ENCODE peak calls at places on chromosomes 12 and 14, in five cellular contexts. N, M, K, O and Y are unnamed samples. For H3K27me3, the result is how much of the 10 kb centered on the place peaks cover.

GRCh38 chr12:123660328-123660727 is 10.6 kb upstream of the TCTN2 start:
- DNase-seq in N (no peak), O (no peak), M (no peak), K (no peak), Y (no peak)

GRCh38 chr12:81797100-81797499 is 38.0 kb upstream of the PPFIA2 start:
- DNase-seq in N (no peak), K (no peak), O (peak), M (no peak), Y (no peak)

GRCh38 chr14:48973136-48973535 is 613.0 kb downstream of the RPS29 start:
- DNase-seq in K (no peak), M (no peak), N (no peak), O (no peak), Y (no peak)

GRCh38 chr14:92670967-92671366 is 77.5 kb downstream of the LGMN start:
- DNase-seq in N (no peak), K (no peak), M (no peak), O (no peak), Y (no peak)

GRCh38 chr12:8057839-8058238 is 8.3 kb downstream of the C3AR1 start:
- DNase-seq in M (no peak), O (no peak), K (no peak), N (no peak), Y (no peak)

GRCh38 chr12:94290353-94290752 is 142.0 kb downstream of the PLXNC1 start:
- DNase-seq in M (no peak), K (no peak), O (peak), N (no peak), Y (no peak)

GRCh38 chr12:105294886-105295479 is 35.5 kb upstream of the C12orf75 start:
- DNase-seq in N (no peak), K (no peak), O (no peak), M (no peak), Y (no peak)

GRCh38 chr12:24861751-24862575 is 86.9 kb downstream of the BCAT1 start:
- DNase-seq in N (peak), M (no peak), K (no peak), O (no peak), Y (no peak)

GRCh38 chr14:85093631-85094330 is 436.2 kb upstream of the FLRT2 start:
- DNase-seq in O (no peak), M (no peak), K (no peak), N (no peak), Y (no peak)

GRCh38 chr12:108231909-108232434 is 102.9 kb downstream of the WSCD2 start:
- DNase-seq in O (no peak), K (no peak), M (no peak), N (no peak), Y (no peak)

GRCh38 chr12:99267038-99267437 is 380.5 kb upstream of the GARIN6 start:
- DNase-seq in M (no peak), O (no peak), N (no peak), K (no peak), Y (no peak)

GRCh38 chr14:100615736-100616695 is 28.8 kb upstream of the BEGAIN start:
- DNase-seq in N (no peak), M (no peak), O (peak), K (no peak), Y (no peak)

GRCh38 chr12:9762369-9762768 is 1.7 kb upstream of the CD69 start:
- DNase-seq in O (no peak), K (no peak), N (no peak), M (no peak), Y (no peak)

GRCh38 chr12:9760699-9761406 is at the start of gene CD69:
- DNase-seq in N (no peak), O (no peak), K (no peak), M (no peak), Y (no peak)

GRCh38 chr12:9763025-9763424 is 2.3 kb upstream of the CD69 start:
- DNase-seq in O (no peak), K (no peak), N (no peak), M (no peak), Y (no peak)

GRCh38 chr12:9759680-9760592 is 765 bp downstream of the CD69 start:
- DNase-seq in O (no peak), M (no peak), K (no peak), N (no peak), Y (no peak)

GRCh38 chr12:9761407-9761736 is 671 bp upstream of the CD69 start:
- DNase-seq in O (no peak), K (no peak), M (no peak), N (no peak), Y (no peak)
- H3K4me3 ChIP-seq in O (no peak), K (no peak), M (no peak), N (no peak), Y (no peak)

GRCh38 chr12:102755271-102755670 is 161.8 kb downstream of the PAH start:
- DNase-seq in O (no peak), M (no peak), N (no peak), K (no peak), Y (no peak)

GRCh38 chr12:102756564-102756963 is 160.5 kb downstream of the PAH start:
- DNase-seq in M (no peak), K (no peak), N (no peak), O (no peak), Y (no peak)

GRCh38 chr12:102757154-102757873 is 159.7 kb downstream of the PAH start:
- DNase-seq in N (no peak), M (no peak), K (no peak), O (no peak), Y (peak)

GRCh38 chr12:102757874-102758244 is 159.2 kb downstream of the PAH start:
- DNase-seq in K (no peak), N (no peak), O (no peak), M (no peak), Y (no peak)

DNA sequence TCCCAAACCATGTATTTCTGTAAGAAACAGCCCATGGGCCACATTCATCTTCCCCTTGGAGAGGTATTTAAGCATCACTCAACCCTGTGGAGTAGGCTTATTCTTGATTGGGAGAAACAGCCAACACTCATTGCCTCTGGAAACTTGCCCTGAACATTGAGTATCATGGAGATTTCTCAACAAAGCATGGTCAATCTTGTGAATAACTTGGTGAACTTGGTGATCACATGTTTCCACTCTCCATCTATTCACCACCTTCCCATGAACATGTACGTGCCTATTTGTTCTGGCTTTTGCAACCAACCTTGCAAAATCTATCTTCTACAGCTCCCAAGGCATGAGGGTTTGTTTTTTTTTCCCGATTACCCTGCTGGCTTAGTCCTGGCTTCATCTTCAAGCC is 163.2 kb downstream of the PAH start:
- DNase-seq in O (no peak), K (no peak), N (no peak), M (no peak), Y (no peak)
- H3K27me3 ChIP-seq in O (under half), K (under half), N (under half), M (under half), Y (under half)

GRCh38 chr14:61672796-61673195 is 22.5 kb upstream of the HIF1A start:
- DNase-seq in O (no peak), N (no peak), K (no peak), M (no peak), Y (no peak)
- H3K27ac ChIP-seq in O (no peak), N (no peak), K (no peak), M (no peak), Y (no peak)

GRCh38 chr14:68955164-68955921 is 23.8 kb downstream of the ACTN1 start:
- DNase-seq in N (no peak), K (no peak), M (no peak), O (no peak), Y (no peak)
- H3K4me3 ChIP-seq in N (no peak), K (no peak), M (no peak), O (no peak), Y (no peak)

GRCh38 chr12:112892821-112893220 is 13.9 kb upstream of the OAS1 start:
- DNase-seq in O (no peak), M (no peak), N (no peak), K (no peak), Y (no peak)

GRCh38 chr12:112891093-112892024 is 15.4 kb upstream of the OAS1 start:
- DNase-seq in K (peak), M (no peak), O (no peak), N (no peak), Y (no peak)

GRCh38 chr12:112881602-112882001 is 25.2 kb upstream of the OAS1 start:
- DNase-seq in O (peak), M (no peak), N (no peak), K (no peak), Y (no peak)

GRCh38 chr12:112885204-112885603 is 21.6 kb upstream of the OAS1 start:
- DNase-seq in O (no peak), M (no peak), N (no peak), K (no peak), Y (no peak)

DNA sequence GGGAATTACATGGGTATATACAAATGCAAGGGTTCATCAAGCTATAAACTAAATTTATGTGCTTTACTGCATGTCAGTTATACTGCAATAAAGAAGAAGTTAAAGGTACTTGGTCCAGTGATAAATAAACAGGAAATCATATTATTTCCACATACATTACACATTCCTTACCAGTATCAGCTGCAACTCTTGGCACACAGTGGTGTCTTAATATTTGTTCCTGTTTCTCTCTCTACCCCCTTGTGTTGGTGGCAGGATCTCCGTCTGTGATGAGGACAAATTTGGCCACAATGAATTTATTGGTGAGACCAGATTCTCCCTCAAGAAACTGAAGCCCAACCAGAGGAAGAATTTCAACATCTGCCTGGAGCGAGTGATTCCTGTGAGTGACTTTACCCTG is 19.2 kb upstream of the OAS1 start:
- DNase-seq in M (no peak), K (no peak), O (no peak), N (no peak), Y (no peak)
- H3K27me3 ChIP-seq in M (under half), K (under half), O (under half), N (under half), Y (under half)

GRCh38 chr12:52182898-52183543 is 8.8 kb downstream of the KRT80 start:
- DNase-seq in N (no peak), O (peak), K (no peak), M (no peak), Y (no peak)
- H3K27ac ChIP-seq in N (no peak), O (no peak), K (no peak), M (peak), Y (no peak)

DNA sequence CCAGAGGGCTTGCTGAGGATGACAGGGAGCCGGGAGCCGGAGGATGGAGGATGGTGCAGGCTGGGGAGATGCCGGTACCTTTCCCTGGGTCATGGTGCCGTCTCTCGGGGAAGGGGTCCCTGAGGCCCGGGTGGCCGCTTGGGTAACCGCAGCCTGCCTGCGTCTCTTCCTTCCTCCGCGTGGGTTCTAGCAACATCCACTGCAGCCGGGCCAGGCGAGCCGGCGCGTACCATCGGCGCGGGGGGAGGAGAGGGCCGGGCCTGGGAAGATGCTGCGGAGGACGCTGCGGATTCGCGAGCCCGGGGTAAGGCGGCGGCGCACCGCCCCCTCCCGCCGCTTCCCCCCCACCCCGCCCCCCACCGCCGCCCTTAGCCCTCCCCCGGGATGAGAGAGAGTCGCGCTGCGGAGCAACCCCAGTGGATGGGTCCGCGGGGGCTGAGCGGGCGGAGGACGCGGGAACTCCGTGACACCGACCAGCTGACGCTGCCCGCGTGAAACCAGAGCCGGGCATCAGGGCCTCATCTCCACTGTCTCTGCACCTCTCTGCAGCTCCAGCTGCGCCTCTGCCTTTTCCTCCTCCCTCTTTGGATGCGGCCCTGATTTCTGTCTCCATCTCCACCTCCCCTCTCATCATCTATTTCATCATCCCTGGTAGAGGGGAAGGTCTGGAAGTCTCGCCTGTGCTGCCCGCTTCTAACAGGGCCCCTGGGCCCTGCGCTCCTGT is at the start of gene FAIM2:
- DNase-seq in M (no peak), O (peak), N (no peak), K (peak), Y (peak)
- H3K4me3 ChIP-seq in M (peak), O (no peak), N (no peak), K (no peak), Y (peak)

GRCh38 chr12:26989873-26990272 is 24.3 kb downstream of the TM7SF3 start:
- DNase-seq in O (no peak), M (no peak), K (no peak), N (no peak), Y (no peak)
- H3K27me3 ChIP-seq in O (under half), M (under half), K (under half), N (under half), Y (under half)

GRCh38 chr14:51908086-51908485 is 47.7 kb downstream of the GNG2 start:
- DNase-seq in K (no peak), O (no peak), N (no peak), M (no peak), Y (no peak)
- H3K27ac ChIP-seq in K (no peak), O (no peak), N (no peak), M (no peak), Y (no peak)